ENCODE peak calls at places on chromosomes 7 and 10, in seven cellular contexts. H is HCT116, M is fibroblast of lung, F is choroid plexus epithelial cell, B is cardiac muscle cell, U is AG09309, E is ovary. W is an unnamed sample.
A peak's percentile ranks its signal among the peaks of the same experiment; 100 is the strongest.

GRCh38 chr7:135966341-135967043 is 10.7 kb downstream of the MTPN start:
- DNase-seq in B (no peak), F (no peak), U (no peak), E (no peak), H (no peak), M (peak; percentile 6), W (no peak)

GRCh38 chr7:6589151-6589828 is 531 bp upstream of the INTS15 start:
- DNase-seq in B (no peak), U (no peak), E (no peak), M (no peak), F (no peak), H (no peak), W (no peak)

GRCh38 chr7:23470290-23471089 is at the start of gene IGF2BP3:
- DNase-seq in M (peak; percentile 95), B (peak; percentile 90), F (peak; percentile 97), E (no peak), U (no peak), H (peak; percentile 97), W (peak; percentile 92)

GRCh38 chr7:90474284-90475210 is 5.1 kb downstream of the PTTG1IP2 start:
- DNase-seq in M (peak; percentile 97), U (peak; percentile 67), F (peak; percentile 82), B (no peak), E (no peak), H (peak; percentile 8), W (peak; percentile 61)

GRCh38 chr10:131099028-131099427 is 212.5 kb downstream of the TCERG1L start:
- DNase-seq in H (no peak), E (no peak), M (no peak), U (no peak), B (no peak), F (no peak), W (no peak)

GRCh38 chr7:109611656-109612055 is 1042.0 kb downstream of the DNAJB9 start:
- DNase-seq in H (no peak), E (no peak), U (no peak), B (no peak), M (no peak), F (no peak), W (no peak)

GRCh38 chr10:110967009-110967630 is 47.7 kb downstream of the SHOC2 start:
- DNase-seq in H (no peak), F (no peak), U (no peak), E (no peak), M (no peak), B (no peak), W (no peak)

GRCh38 chr7:141076377-141076776 is 2.5 kb downstream of the TMEM178B start:
- DNase-seq in B (no peak), H (no peak), U (no peak), F (peak; percentile 4), M (no peak), E (no peak), W (no peak)

GRCh38 chr7:132609222-132609621 is 33.0 kb upstream of the PLXNA4 start:
- DNase-seq in F (peak; percentile 37), U (no peak), B (no peak), H (no peak), E (no peak), M (peak; percentile 71), W (no peak)

GRCh38 chr7:88668591-88668990 is 90.9 kb upstream of the ZNF804B start:
- DNase-seq in E (no peak), H (no peak), M (no peak), U (no peak), B (no peak), F (no peak), W (no peak)

DNA sequence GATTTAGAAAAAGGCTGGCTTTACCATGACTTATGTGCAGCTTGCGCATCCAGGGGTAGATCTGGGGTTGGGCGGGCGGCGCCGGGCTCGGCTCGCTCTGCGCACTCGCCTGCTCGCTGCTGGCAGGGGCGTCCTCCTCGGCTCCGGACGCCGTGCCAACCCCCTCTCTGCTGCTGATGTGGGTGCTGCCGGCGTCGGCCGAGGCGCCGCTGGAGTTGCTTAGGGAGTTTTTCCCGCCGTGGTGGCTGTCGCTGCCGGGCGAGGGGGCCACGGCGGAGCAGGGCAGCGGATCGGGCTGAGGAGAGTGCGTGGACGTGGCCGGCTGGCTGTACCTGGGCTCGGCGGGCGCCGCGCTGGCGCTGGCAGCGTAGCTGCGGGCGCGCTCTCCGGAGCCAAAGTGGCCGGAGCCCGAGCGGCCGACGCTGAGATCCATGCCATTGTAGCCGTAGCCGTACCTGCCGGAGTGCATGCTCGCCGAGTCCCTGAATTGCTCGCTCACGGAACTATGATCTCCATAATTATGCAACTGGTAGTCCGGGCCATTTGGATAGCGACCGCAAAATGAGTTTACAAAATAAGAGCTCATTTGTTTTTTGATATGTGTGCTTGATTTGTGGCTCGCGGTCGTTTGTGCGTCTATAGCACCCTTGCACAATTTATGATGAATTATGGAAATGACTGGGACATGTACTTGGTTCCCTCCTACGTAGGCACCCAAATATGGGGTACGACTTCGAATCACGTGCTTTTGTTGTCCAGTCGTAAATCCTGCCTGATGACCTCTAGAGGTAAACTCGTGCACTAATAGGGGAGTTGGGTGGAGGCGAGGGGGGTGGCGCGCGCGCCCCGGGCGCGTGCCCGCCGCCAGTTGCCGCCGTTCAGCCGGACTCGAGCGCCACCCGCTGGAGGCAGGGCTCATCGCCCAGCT is at the start of gene HOXA5:
- DNase-seq in E (no peak), H (no peak), U (no peak), M (peak; percentile 91), B (no peak), F (peak; percentile 27), W (no peak)
- H3K4me3 ChIP-seq in E (peak within 1 kb of the TSS; percentile 34), H (no peak within 1 kb of the TSS), U (peak within 1 kb of the TSS; percentile 29), M (peak within 1 kb of the TSS; percentile 89), B (peak within 1 kb of the TSS; percentile 19), F (no peak within 1 kb of the TSS), W (peak within 1 kb of the TSS; percentile 41)

GRCh38 chr10:117752103-117752502 is 209.6 kb downstream of the EMX2 start:
- DNase-seq in E (no peak), B (no peak), U (no peak), H (no peak), F (no peak), M (no peak), W (no peak)
- TF ChIP-seq CTCF in E (no peak), B (no peak), U (no peak), H (no peak), F (no peak), M (no peak), W (no peak)

GRCh38 chr7:29483219-29484104 is 80.2 kb upstream of the PRR15 start:
- DNase-seq in E (no peak), F (no peak), M (no peak), U (no peak), B (no peak), H (no peak), W (no peak)

GRCh38 chr7:29479606-29480200 is 83.9 kb upstream of the PRR15 start:
- DNase-seq in M (no peak), H (no peak), E (peak; percentile 56), F (peak; percentile 27), B (no peak), U (no peak), W (no peak)

GRCh38 chr7:29480456-29480855 is 83.2 kb upstream of the PRR15 start:
- DNase-seq in M (no peak), H (no peak), B (no peak), U (no peak), F (no peak), E (peak; percentile 68), W (no peak)

GRCh38 chr7:29482056-29482455 is 81.6 kb upstream of the PRR15 start:
- DNase-seq in E (no peak), U (no peak), M (no peak), H (no peak), B (peak; percentile 36), F (no peak), W (no peak)

DNA sequence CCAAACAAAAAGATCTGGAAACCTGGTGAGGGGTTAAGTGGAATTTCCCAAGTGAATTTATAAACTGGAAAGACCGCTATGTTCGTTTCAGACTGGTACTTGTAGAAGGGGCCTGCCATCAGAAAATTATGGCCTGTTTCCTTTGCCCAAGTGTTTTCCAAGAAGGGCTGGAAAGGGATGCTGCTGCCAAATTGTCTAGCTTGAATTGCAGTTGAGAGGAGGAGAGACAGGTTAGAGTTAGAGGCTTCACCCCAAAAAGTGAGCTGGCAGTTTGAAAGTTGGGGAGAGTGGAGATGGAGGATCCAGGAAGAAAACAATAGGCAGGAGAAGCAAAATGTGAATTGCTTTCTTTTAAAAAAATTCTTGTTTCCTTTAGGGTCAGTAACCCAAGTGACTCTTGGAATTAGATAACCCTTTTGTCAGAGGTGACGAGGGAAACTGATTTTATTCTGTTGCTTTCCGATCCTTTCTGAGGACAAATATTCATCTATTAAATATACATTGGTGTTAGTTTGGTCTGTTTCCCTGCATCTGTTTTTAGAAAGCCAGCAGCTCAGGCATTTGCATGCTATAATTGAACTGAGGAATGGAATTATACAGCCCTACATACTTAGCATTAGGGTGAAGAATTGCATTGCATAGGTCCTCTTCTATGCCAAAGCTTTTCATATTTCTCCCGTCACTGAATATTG is 82.6 kb upstream of the PRR15 start:
- DNase-seq in B (no peak), F (no peak), H (no peak), M (no peak), E (no peak), U (no peak), W (no peak)
- H3K4me3 ChIP-seq in B (no peak overlapping the region), F (no peak overlapping the region), H (no peak overlapping the region), M (no peak overlapping the region), E (peak overlapping the region; percentile 19), U (no peak overlapping the region), W (no peak overlapping the region)

GRCh38 chr10:113922787-113923570 is 68.5 kb downstream of the NHLRC2 start:
- DNase-seq in U (no peak), F (no peak), M (no peak), H (no peak), E (no peak), B (no peak), W (no peak)
- TF ChIP-seq CTCF in U (no peak), F (no peak), M (no peak), H (peak; percentile 10), E (no peak), B (no peak), W (no peak)

GRCh38 chr10:128062837-128063563 is 63.2 kb downstream of the MKI67 start:
- DNase-seq in H (no peak), F (peak; percentile 11), M (no peak), E (no peak), B (no peak), U (no peak), W (no peak)
- H3K4me3 ChIP-seq in H (no peak overlapping the region), F (no peak overlapping the region), M (no peak overlapping the region), E (no peak overlapping the region), B (no peak overlapping the region), U (no peak overlapping the region), W (no peak overlapping the region)

W was measured in HFF-Myc.